ENCODE peak calls at places on chromosomes 6 and 20, in four cellular contexts. One of them, this sample, is unnamed.

GRCh38 chr6:170069611-170070010 is 221.3 kb downstream of the DLL1 start:
- DNase-seq in spleen: no peak
- DNase-seq in CD4-positive, alpha-beta T cell: no peak
- DNase-seq in OCI-LY7: no peak
- DNase-seq in this sample: no peak

GRCh38 chr6:74250161-74250560 is 554.2 kb downstream of the CD109 start:
- DNase-seq in spleen: no peak
- DNase-seq in CD4-positive, alpha-beta T cell: no peak
- DNase-seq in OCI-LY7: no peak
- DNase-seq in this sample: no peak

GRCh38 chr6:113347420-113347819 is 509.7 kb upstream of the MARCKS start:
- DNase-seq in spleen: no peak
- DNase-seq in CD4-positive, alpha-beta T cell: no peak
- DNase-seq in OCI-LY7: no peak
- DNase-seq in this sample: no peak

GRCh38 chr6:6471276-6471675 is 117.2 kb upstream of the LY86 start:
- DNase-seq in spleen: no peak
- DNase-seq in CD4-positive, alpha-beta T cell: no peak
- DNase-seq in OCI-LY7: no peak
- DNase-seq in this sample: no peak

GRCh38 chr6:53348436-53349208 is at the start of gene ELOVL5:
- DNase-seq in spleen: peak
- DNase-seq in CD4-positive, alpha-beta T cell: peak
- DNase-seq in OCI-LY7: peak
- DNase-seq in this sample: peak

GRCh38 chr6:37456816-37457560 is 24.0 kb downstream of the CMTR1 start:
- DNase-seq in spleen: no peak
- DNase-seq in CD4-positive, alpha-beta T cell: no peak
- DNase-seq in OCI-LY7: no peak
- DNase-seq in this sample: no peak

GRCh38 chr6:27053738-27054137 is 193.8 kb upstream of the PRSS16 start:
- DNase-seq in spleen: no peak
- DNase-seq in CD4-positive, alpha-beta T cell: no peak
- DNase-seq in OCI-LY7: no peak
- DNase-seq in this sample: no peak

GRCh38 chr6:74946961-74947360 is 258.9 kb downstream of the COL12A1 start:
- DNase-seq in spleen: no peak
- DNase-seq in CD4-positive, alpha-beta T cell: no peak
- DNase-seq in OCI-LY7: no peak
- DNase-seq in this sample: no peak

GRCh38 chr20:14198416-14198815 is 139.0 kb downstream of the FLRT3 start:
- DNase-seq in spleen: no peak
- DNase-seq in CD4-positive, alpha-beta T cell: no peak
- DNase-seq in OCI-LY7: no peak
- DNase-seq in this sample: no peak

GRCh38 chr6:122798099-122798641 is 9.1 kb downstream of the SMPDL3A start:
- DNase-seq in spleen: no peak
- DNase-seq in CD4-positive, alpha-beta T cell: no peak
- DNase-seq in OCI-LY7: no peak
- DNase-seq in this sample: no peak

GRCh38 chr6:8029243-8029870 is 34.8 kb downstream of the BLOC1S5 start:
- DNase-seq in spleen: no peak
- DNase-seq in CD4-positive, alpha-beta T cell: no peak
- DNase-seq in OCI-LY7: no peak
- DNase-seq in this sample: no peak

GRCh38 chr6:39339557-39340555 is 17.4 kb upstream of the KCNK16 start:
- DNase-seq in spleen: peak
- DNase-seq in CD4-positive, alpha-beta T cell: no peak
- DNase-seq in OCI-LY7: no peak
- DNase-seq in this sample: peak

GRCh38 chr20:45783656-45784294 is 7.9 kb downstream of the WFDC3 start:
- DNase-seq in spleen: no peak
- DNase-seq in CD4-positive, alpha-beta T cell: no peak
- DNase-seq in OCI-LY7: no peak
- DNase-seq in this sample: no peak

GRCh38 chr20:59776626-59777320 is 156.7 kb downstream of the SYCP2 start:
- DNase-seq in spleen: no peak
- DNase-seq in CD4-positive, alpha-beta T cell: no peak
- DNase-seq in OCI-LY7: no peak
- DNase-seq in this sample: no peak

GRCh38 chr6:45946352-45946751 is 69.3 kb downstream of the CLIC5 start:
- DNase-seq in spleen: no peak
- DNase-seq in CD4-positive, alpha-beta T cell: no peak
- DNase-seq in OCI-LY7: no peak
- DNase-seq in this sample: peak

GRCh38 chr6:74409447-74409846 is 713.4 kb downstream of the CD109 start:
- DNase-seq in spleen: no peak
- DNase-seq in CD4-positive, alpha-beta T cell: no peak
- DNase-seq in OCI-LY7: no peak
- DNase-seq in this sample: no peak

GRCh38 chr20:42018979-42019378 is 400.8 kb upstream of the CHD6 start:
- DNase-seq in spleen: no peak
- DNase-seq in CD4-positive, alpha-beta T cell: no peak
- DNase-seq in OCI-LY7: peak
- DNase-seq in this sample: no peak

GRCh38 chr6:43325876-43326275 is 17.2 kb upstream of the CRIP3 start:
- DNase-seq in spleen: no peak
- DNase-seq in CD4-positive, alpha-beta T cell: no peak
- DNase-seq in OCI-LY7: no peak
- DNase-seq in this sample: no peak

GRCh38 chr6:31778999-31779885 is 2.1 kb upstream of the VWA7 start:
- DNase-seq in spleen: no peak
- DNase-seq in CD4-positive, alpha-beta T cell: no peak
- DNase-seq in OCI-LY7: no peak
- DNase-seq in this sample: no peak

GRCh38 chr6:52420668-52421358 is 671 bp downstream of the EFHC1 start:
- DNase-seq in spleen: peak
- DNase-seq in CD4-positive, alpha-beta T cell: no peak
- DNase-seq in OCI-LY7: no peak
- DNase-seq in this sample: no peak

GRCh38 chr6:38508894-38509293 is 130.8 kb downstream of the BTBD9 start:
- DNase-seq in spleen: no peak
- DNase-seq in CD4-positive, alpha-beta T cell: no peak
- DNase-seq in OCI-LY7: no peak
- DNase-seq in this sample: no peak

DNA sequence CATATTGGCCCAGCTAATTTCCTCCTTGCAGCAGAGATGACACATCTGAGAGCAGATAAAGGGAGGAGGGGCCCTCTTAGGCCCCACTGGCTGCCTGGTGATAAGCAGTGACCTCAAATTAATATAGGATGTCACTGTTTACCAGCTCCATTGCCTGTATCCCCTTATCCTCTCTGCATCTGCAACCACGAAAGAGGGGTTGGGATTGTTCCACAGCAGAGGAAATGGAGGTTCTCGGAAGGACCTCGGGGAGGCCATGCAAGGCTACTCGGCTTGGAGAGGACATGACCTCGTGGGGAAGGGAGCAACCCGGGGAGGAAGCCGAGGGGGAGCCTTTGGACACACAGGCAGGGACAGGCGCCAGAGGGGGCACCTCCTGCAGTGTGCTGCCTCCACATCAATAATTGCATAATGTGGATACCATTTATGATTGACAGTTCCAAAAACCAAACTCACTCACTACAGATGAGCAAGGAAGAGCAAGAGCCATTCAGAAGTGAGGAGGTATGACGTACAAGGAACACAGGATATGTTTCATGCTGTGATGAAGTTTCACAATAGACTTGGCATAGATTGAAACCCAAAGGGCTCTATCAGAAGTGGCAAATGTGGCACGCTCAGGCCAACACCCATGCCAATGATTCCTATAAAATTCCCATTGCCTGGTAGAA is 177.2 kb upstream of the RNF24 start:
- DNase-seq in spleen: peak
- DNase-seq in CD4-positive, alpha-beta T cell: no peak
- DNase-seq in OCI-LY7: no peak
- DNase-seq in this sample: no peak
- H3K27ac ChIP-seq in spleen: no peak
- H3K27ac ChIP-seq in CD4-positive, alpha-beta T cell: no peak
- H3K27ac ChIP-seq in OCI-LY7: no peak
- H3K27ac ChIP-seq in this sample: no peak

DNA sequence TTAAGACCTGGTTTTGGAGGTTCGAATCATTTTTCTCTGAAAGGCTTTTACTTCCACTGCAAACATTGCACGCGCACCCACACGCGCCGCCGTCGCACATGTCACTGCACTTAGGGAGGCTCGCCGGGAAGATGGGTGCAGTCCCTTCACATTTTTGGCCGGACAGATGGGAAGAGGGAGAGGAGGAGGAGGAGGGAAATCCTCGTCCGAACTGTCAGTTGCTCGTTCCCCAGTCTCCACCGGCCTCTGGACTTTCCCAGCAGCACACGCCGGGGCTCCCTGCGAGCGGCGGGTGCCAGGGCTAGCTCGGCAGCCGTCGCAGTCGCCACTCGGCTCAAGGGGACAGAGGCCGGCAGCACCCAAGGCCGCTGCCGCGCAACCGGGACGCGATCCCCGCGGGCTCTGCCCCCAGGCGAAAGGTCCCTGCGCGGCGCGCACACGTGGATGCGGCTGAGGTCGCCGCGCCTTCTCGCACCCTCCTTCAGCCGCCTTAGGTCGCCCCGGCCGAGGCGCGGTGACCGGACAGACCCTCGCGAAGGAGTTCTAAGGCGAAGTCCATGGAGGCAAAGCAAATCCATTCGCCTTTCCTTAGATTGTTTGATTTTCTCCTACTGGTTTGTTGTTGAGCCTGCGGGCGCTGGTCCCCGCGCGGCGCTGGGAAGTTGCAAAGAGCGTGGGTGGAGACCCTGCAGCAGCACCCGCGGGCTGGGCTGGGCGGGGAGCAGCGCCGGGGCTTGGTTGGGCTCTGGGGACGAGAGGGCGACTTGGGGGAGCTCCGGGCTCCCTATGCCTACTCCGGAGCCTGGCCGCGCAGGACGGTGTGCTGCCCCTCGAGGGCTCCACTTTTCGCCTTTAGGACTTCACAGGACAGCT is 1.2 kb downstream of the MYB start:
- DNase-seq in spleen: peak
- DNase-seq in CD4-positive, alpha-beta T cell: peak
- DNase-seq in OCI-LY7: peak
- DNase-seq in this sample: peak
- H3K27ac ChIP-seq in spleen: no peak
- H3K27ac ChIP-seq in CD4-positive, alpha-beta T cell: peak
- H3K27ac ChIP-seq in OCI-LY7: peak
- H3K27ac ChIP-seq in this sample: no peak

DNA sequence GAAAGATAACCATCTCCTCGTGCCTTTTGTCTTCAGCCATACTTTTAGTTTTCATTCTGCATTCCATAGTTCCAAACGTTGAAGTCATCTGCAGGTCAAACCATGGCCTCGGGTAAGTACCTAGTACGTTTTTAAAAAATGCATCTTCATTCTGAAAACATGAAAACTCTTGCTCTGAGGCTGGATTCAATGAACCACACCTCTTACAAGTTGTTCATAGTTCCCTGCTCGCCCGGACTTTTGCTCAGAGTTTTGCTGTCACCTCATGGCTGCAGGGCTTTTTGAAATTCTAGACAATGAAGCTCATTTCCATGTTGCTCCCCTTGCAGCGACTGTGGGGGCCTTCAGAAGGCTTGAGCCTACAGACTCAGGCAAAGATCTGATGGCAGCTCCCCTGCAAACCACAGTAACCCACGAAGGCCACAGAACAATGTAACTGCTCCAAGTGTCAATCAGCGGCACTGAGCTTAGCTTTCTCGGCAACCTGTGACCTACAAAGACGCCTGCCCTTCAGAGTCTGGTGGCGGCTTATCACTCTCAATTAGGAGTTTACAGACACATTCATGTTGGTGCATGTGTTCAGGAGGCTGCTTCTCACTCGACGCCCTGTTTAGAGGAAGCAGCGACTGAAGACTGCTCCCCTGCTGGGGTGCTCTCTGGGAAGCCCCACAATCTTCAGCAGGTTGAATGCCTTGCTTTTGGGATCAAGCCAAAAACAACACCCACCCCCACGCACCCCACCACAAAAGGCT is 61.2 kb downstream of the FOXC1 start:
- DNase-seq in spleen: no peak
- DNase-seq in CD4-positive, alpha-beta T cell: no peak
- DNase-seq in OCI-LY7: no peak
- DNase-seq in this sample: no peak
- H3K27ac ChIP-seq in spleen: no peak
- H3K27ac ChIP-seq in CD4-positive, alpha-beta T cell: no peak
- H3K27ac ChIP-seq in OCI-LY7: no peak
- H3K27ac ChIP-seq in this sample: no peak

GRCh38 chr6:106857771-106858652 is 116.5 kb downstream of the CD24 start:
- DNase-seq in spleen: no peak
- DNase-seq in CD4-positive, alpha-beta T cell: no peak
- DNase-seq in OCI-LY7: no peak
- DNase-seq in this sample: no peak

GRCh38 chr6:106860940-106861339 is 113.6 kb downstream of the CD24 start:
- DNase-seq in spleen: no peak
- DNase-seq in CD4-positive, alpha-beta T cell: no peak
- DNase-seq in OCI-LY7: peak
- DNase-seq in this sample: no peak

GRCh38 chr6:106858653-106859092 is 115.9 kb downstream of the CD24 start:
- DNase-seq in spleen: no peak
- DNase-seq in CD4-positive, alpha-beta T cell: no peak
- DNase-seq in OCI-LY7: no peak
- DNase-seq in this sample: no peak

GRCh38 chr6:106856227-106856874 is 118.2 kb downstream of the CD24 start:
- DNase-seq in spleen: no peak
- DNase-seq in CD4-positive, alpha-beta T cell: no peak
- DNase-seq in OCI-LY7: no peak
- DNase-seq in this sample: no peak
- H3K27ac ChIP-seq in spleen: no peak
- H3K27ac ChIP-seq in CD4-positive, alpha-beta T cell: no peak
- H3K27ac ChIP-seq in OCI-LY7: no peak
- H3K27ac ChIP-seq in this sample: no peak

GRCh38 chr6:158388727-158389126 is 76.5 kb downstream of the TULP4 start:
- DNase-seq in spleen: no peak
- DNase-seq in CD4-positive, alpha-beta T cell: no peak
- DNase-seq in OCI-LY7: no peak
- DNase-seq in this sample: no peak

GRCh38 chr6:158387578-158387977 is 75.3 kb downstream of the TULP4 start:
- DNase-seq in spleen: no peak
- DNase-seq in CD4-positive, alpha-beta T cell: no peak
- DNase-seq in OCI-LY7: no peak
- DNase-seq in this sample: no peak

GRCh38 chr6:158387036-158387435 is 74.8 kb downstream of the TULP4 start:
- DNase-seq in spleen: no peak
- DNase-seq in CD4-positive, alpha-beta T cell: no peak
- DNase-seq in OCI-LY7: peak
- DNase-seq in this sample: no peak

GRCh38 chr6:158389188-158389919 is 77.1 kb downstream of the TULP4 start:
- DNase-seq in spleen: no peak
- DNase-seq in CD4-positive, alpha-beta T cell: no peak
- DNase-seq in OCI-LY7: no peak
- DNase-seq in this sample: no peak

GRCh38 chr6:158391276-158391675 is 79.0 kb downstream of the TULP4 start:
- DNase-seq in spleen: no peak
- DNase-seq in CD4-positive, alpha-beta T cell: no peak
- DNase-seq in OCI-LY7: no peak
- DNase-seq in this sample: no peak
- H3K27ac ChIP-seq in spleen: no peak
- H3K27ac ChIP-seq in CD4-positive, alpha-beta T cell: no peak
- H3K27ac ChIP-seq in OCI-LY7: no peak
- H3K27ac ChIP-seq in this sample: no peak

This sample was measured in thyroid gland.